ENCODE peak calls at places on chromosomes 1 and 21, in four cellular contexts. P is PC-3, Z is mesendoderm, V is body of pancreas. X is an unnamed sample. For H3K36me3 and H3K4me1, the result is how much of the 10 kb centered on the place peaks cover.

GRCh38 chr1:156559086-156559796 is 13.1 kb downstream of the IQGAP3 start:
- DNase-seq in P (no peak), Z (no peak), V (no peak), X (no peak)

GRCh38 chr21:14241322-14241721 is 25.4 kb downstream of the RBM11 start:
- DNase-seq in Z (no peak), P (no peak), V (no peak), X (no peak)

GRCh38 chr1:233885196-233886028 is 19.1 kb upstream of the SLC35F3 start:
- DNase-seq in Z (no peak), V (no peak), P (peak), X (peak)

GRCh38 chr1:224302947-224303346 is 27.0 kb downstream of the NVL start:
- DNase-seq in V (no peak), P (peak), Z (no peak), X (no peak)

GRCh38 chr1:228515200-228515834 is 28.1 kb downstream of the RNF187 start:
- DNase-seq in P (peak), Z (peak), V (peak), X (peak)

GRCh38 chr1:161799792-161800191 is 33.7 kb downstream of the ATF6 start:
- DNase-seq in Z (no peak), V (no peak), P (no peak), X (no peak)

GRCh38 chr1:154501423-154502065 is 475 bp upstream of the TDRD10 start:
- DNase-seq in Z (peak), V (peak), P (no peak), X (no peak)

GRCh38 chr1:21622466-21623315 is 46.5 kb downstream of the RAP1GAP start:
- DNase-seq in P (peak), Z (no peak), V (peak), X (no peak)

GRCh38 chr1:53110370-53111072 is 31.9 kb downstream of the SLC1A7 start:
- DNase-seq in V (no peak), P (peak), Z (no peak), X (no peak)

GRCh38 chr1:99756598-99756997 is 9.8 kb downstream of the FRRS1 start:
- DNase-seq in P (peak), Z (no peak), V (no peak), X (no peak)

DNA sequence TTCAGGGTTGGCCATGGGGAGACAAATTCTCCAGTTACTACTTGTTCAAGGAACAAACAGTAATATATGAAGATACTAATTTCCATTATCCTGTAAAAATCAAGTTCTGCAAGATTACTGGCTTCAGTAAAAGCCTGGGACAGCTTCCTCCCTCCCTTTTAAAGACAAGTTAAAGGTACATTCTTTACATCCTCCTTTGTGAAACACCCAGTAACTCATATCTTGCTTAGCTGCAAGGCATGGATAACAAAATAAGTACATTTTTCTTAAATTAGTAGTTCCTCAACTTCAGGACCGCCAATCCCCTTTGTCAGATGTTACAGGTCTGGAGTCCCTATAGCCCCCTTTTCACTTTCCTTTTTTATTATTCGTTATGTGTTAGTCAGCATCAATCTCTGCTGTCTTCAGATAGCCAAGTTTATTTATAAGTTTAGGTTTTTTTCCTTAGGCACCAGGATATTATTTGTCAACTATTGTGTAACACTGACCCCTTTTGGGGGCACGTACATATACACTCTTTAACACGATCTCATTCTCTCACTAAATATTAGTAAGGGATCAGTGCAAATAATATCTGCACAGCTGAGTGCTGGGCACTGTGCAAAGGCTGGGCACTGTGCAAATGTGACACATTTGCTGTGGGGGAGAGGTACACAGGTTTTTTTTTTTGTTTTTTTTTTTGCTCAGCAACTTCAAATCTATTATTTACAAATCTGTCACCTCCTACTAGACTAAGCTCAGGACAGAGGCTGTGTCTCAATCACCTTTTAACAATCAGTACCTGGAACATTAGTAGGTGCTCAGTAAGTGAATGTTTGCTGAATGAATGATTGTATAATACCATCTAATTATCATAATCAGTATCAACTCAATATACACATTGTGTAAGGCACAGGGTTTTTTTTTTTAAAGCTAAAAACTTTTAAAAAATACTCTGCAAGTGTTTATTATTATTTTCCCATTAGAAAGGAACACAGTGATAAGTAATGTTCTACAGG is 9.6 kb downstream of the ERRFI1 start:
- DNase-seq in P (peak), V (no peak), Z (no peak), X (no peak)
- H3K27ac ChIP-seq in P (peak), V (peak), Z (no peak), X (no peak)

DNA sequence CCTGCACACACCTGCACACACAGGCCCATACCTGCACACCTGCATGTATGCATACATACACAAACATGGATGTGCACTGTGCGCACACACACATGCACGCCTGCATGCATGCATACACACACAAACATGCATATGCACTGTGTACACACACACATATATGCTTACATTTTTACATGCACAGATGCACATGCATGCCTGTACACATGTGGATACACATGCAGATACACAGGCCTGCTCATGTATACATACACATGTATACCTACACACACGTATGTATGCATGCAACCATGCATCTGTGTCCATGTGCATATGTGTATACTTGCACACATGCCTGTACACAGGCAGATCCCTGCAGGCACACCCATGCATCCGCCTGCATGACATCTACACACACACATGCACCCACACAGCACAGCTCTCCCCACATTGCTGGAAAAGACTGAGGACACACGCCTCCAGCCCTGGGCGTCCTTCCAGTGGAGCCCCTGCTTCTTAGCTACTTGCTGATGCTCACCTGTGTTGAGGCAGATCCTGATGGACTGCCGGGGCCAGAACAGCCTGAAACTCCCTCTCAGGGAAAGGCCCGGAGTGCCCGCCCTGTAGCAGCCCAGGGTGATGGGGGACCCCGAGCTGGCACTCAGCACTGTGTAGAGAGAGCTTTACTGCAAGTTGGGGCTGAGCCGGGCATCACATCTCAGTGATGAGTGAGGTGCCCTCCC is 28.6 kb downstream of the KRTAP10-1 start:
- DNase-seq in P (no peak), V (no peak), Z (no peak), X (no peak)
- H3K36me3 ChIP-seq in P (under half), V (under half), Z (under half), X (under half)

GRCh38 chr1:1157426-1157913 is 16.2 kb upstream of the TTLL10 start:
- DNase-seq in P (peak), Z (peak), V (peak), X (peak)
- H3K4me1 ChIP-seq in P (under half), Z (under half), V (under half), X (under half)

GRCh38 chr1:8061673-8062386 is 35.7 kb upstream of the ERRFI1 start:
- DNase-seq in P (peak), V (no peak), Z (no peak), X (no peak)
- H3K27ac ChIP-seq in P (peak), V (peak), Z (no peak), X (peak)

GRCh38 chr1:84960371-84960770 is 36.5 kb downstream of the MCOLN2 start:
- DNase-seq in V (no peak), Z (peak), P (peak), X (no peak)

GRCh38 chr1:84956097-84956496 is 40.8 kb downstream of the MCOLN2 start:
- DNase-seq in P (no peak), V (no peak), Z (no peak), X (no peak)

GRCh38 chr1:84956655-84957054 is 40.3 kb downstream of the MCOLN2 start:
- DNase-seq in V (no peak), Z (peak), P (no peak), X (no peak)

GRCh38 chr1:84959294-84959693 is 37.6 kb downstream of the MCOLN2 start:
- DNase-seq in V (no peak), Z (no peak), P (no peak), X (no peak)

GRCh38 chr1:84957956-84958355 is 39.0 kb downstream of the MCOLN2 start:
- DNase-seq in V (no peak), Z (no peak), P (no peak), X (no peak)
- H3K36me3 ChIP-seq in V (under half), Z (under half), P (under half), X (under half)

GRCh38 chr1:204921855-204922516 is 51.3 kb downstream of the NFASC start:
- DNase-seq in P (no peak), V (peak), Z (no peak), X (no peak)

GRCh38 chr1:204923626-204924012 is 53.0 kb downstream of the NFASC start:
- DNase-seq in V (no peak), P (no peak), Z (no peak), X (no peak)

GRCh38 chr1:204925701-204926100 is 55.0 kb downstream of the NFASC start:
- DNase-seq in V (no peak), Z (no peak), P (no peak), X (peak)

GRCh38 chr1:204923209-204923608 is 52.5 kb downstream of the NFASC start:
- DNase-seq in P (no peak), Z (peak), V (no peak), X (no peak)

DNA sequence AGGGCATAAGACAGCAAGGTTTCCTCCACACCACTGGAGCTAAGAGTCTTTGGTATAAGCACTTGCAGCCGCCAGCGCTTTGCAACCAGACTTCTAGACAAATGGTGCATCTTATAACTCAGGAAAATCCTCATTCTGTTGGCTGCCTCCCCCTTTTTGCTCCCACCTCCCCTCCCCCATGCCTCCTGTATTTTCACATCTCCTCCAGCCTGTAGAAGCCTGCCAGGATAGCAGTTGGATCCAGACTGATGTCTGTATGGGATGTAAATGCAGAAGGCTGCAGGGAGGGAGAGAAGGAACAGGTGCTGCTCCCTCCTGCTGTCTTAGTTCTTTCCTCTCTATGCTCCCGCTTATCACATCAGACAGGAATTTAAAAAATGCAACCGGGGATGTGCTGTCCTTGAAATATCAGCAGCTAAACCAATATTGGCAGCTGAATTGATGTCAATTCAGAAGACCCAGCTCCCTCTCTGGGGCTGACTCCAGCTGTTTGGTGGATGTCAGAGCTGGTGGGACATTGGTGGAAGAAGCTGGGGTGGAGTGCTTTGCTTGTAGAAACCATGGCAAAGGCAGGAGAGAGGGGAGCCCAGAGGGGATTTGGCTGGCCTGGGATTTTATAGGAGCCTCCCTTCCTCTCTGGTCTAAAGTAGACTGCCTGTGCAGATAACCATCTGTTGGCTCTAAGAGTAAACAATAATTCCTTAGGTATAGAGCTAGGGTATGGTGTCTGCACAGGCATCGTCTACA is 53.5 kb downstream of the NFASC start:
- DNase-seq in P (peak), Z (peak), V (no peak), X (peak)
- H3K4me1 ChIP-seq in P (under half), Z (half or more), V (under half), X (half or more)

GRCh38 chr1:205711105-205712048 is 31.1 kb upstream of the SLC45A3 start:
- DNase-seq in V (peak), Z (peak), P (peak), X (peak)
- H3K27ac ChIP-seq in V (no peak), Z (no peak), P (no peak), X (no peak)

DNA sequence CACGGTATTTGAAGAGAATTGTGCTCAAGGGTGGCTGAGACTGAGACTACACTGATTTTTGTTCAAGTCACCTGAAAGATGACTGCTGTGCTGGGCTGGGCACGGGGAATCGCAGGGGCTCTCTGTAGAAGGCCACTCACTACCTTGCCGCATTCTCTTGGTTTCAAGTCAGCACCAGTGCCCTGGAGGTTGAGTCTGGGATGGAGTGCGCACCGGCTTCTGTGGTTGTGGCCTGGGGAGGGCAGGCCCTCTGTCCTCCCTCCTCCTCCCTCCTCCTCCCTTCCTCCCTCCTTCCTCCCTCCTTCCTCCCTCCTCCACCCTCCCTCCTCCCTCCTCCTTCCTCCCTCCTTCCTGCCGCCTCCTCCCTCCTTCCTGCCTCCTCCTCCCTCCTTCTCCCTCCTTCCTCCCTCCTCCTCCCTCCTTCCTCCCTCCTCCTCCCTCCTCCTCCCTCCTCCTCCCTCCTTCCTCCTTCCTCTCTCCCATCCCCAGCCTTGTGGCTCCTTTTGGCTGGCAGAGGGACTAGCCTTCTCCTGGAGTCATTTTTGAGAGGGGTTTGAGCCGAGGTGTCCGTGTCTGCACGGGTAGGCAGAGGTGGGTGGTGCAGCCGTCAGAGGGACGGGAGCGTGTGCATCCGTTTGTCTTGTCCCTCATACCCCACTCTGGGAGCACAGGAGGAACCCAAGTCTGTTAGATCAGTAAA is 9.5 kb downstream of the RER1 start:
- DNase-seq in V (no peak), Z (peak), P (no peak), X (no peak)
- H3K36me3 ChIP-seq in V (under half), Z (under half), P (half or more), X (half or more)

GRCh38 chr1:192918259-192918658 is 109.4 kb downstream of the RGS2 start:
- DNase-seq in V (no peak), P (peak), Z (no peak), X (no peak)
- H3K4me1 ChIP-seq in V (under half), P (under half), Z (under half), X (under half)

DNA sequence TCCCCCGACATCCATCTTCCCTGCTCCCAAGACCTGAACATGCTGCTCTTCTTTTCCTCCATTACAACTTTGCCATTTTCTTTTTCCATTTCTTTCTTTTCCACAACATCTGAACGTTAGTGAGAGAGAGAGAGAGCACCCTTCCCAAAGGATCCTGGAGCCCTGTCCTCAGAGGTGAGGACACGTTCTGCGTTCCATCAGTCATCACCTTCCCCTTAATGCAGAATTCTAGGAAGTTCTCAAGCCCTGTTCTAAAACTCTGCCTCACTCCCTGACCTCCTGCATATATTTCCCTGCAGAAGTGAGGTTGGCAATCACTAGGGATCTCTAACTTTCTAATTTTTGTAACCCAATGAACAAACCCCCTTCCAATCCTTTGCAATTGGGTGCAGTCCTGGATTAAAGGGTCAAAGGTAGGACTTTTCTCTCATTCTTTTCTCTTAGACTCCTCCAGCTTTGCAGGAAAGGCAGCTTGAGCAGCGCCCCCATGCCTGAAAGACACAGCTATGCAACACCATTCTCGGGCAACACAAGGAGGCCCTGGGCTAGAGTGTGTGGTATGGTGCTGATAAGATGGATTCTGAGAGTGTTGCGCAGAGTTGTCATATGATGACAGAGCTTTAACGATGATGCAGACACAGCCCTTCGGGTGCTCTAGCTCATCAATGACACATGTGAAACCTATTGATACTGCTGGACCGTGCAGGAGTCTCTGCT is 59.2 kb upstream of the TNR start:
- DNase-seq in P (no peak), Z (peak), V (no peak), X (no peak)
- H3K27ac ChIP-seq in P (no peak), Z (no peak), V (no peak), X (no peak)

X was measured in SJCRH30.